ENCODE peak calls at places on chromosomes 2 and 18, in four cellular contexts. I is HCT116, J is astrocyte of the spinal cord, T is fibroblast of the aortic adventitia. U is an unnamed sample.

GRCh38 chr2:122531803-122532344 is 776.4 kb downstream of the TSN start:
- DNase-seq in I (no peak), J (no peak), T (no peak), U (no peak)

GRCh38 chr2:188773075-188773474 is 201.1 kb upstream of the COL3A1 start:
- DNase-seq in I (no peak), J (no peak), T (peak; percentile 49), U (no peak)

GRCh38 chr2:16654775-16655456 is 10.7 kb downstream of the CYRIA start:
- DNase-seq in I (no peak), J (no peak), T (no peak), U (no peak)

GRCh38 chr2:42216712-42217111 is 47.6 kb downstream of the EML4 start:
- DNase-seq in I (no peak), J (peak; percentile 36), T (peak; percentile 93), U (no peak)

GRCh38 chr2:47015206-47015605 is 99.6 kb upstream of the MCFD2 start:
- DNase-seq in I (no peak), J (no peak), T (no peak), U (no peak)

GRCh38 chr18:11850821-11851155 is 425 bp upstream of the CHMP1B start:
- DNase-seq in I (no peak), J (no peak), T (no peak), U (peak; percentile 52)

GRCh38 chr18:58268849-58269248 is 224.8 kb downstream of the NEDD4L start:
- DNase-seq in I (peak; percentile 75), J (peak; percentile 50), T (peak; percentile 68), U (no peak)

GRCh38 chr2:222240676-222241049 is 58.1 kb downstream of the PAX3 start:
- DNase-seq in I (no peak), J (no peak), T (no peak), U (no peak)

GRCh38 chr18:32135595-32135994 is 43.9 kb downstream of the RNF138 start:
- DNase-seq in I (no peak), J (no peak), T (no peak), U (no peak)

GRCh38 chr2:171210864-171211431 is 50.3 kb upstream of the TLK1 start:
- DNase-seq in I (no peak), J (no peak), T (no peak), U (no peak)

GRCh38 chr2:240567872-240568677 is at the start of gene RNPEPL1:
- DNase-seq in I (no peak), J (no peak), T (no peak), U (no peak)

GRCh38 chr2:191243154-191243553 is 2.0 kb upstream of the MYO1B start:
- DNase-seq in I (no peak), J (no peak), T (no peak), U (no peak)

GRCh38 chr2:88090446-88091283 is 23.0 kb downstream of the SMYD1 start:
- DNase-seq in I (no peak), J (no peak), T (no peak), U (no peak)

GRCh38 chr2:71125506-71126294 is 4.3 kb downstream of the MCEE start:
- DNase-seq in I (no peak), J (no peak), T (no peak), U (no peak)

GRCh38 chr2:95346738-95347671 is 49.9 kb downstream of the KCNIP3 start:
- DNase-seq in I (no peak), J (no peak), T (no peak), U (no peak)

GRCh38 chr2:9168851-9169250 is 37.8 kb upstream of the ASAP2 start:
- DNase-seq in I (no peak), J (peak; percentile 42), T (no peak), U (no peak)

GRCh38 chr18:13412901-13413300 is 194.3 kb downstream of the LDLRAD4 start:
- DNase-seq in I (no peak), J (no peak), T (no peak), U (no peak)

DNA sequence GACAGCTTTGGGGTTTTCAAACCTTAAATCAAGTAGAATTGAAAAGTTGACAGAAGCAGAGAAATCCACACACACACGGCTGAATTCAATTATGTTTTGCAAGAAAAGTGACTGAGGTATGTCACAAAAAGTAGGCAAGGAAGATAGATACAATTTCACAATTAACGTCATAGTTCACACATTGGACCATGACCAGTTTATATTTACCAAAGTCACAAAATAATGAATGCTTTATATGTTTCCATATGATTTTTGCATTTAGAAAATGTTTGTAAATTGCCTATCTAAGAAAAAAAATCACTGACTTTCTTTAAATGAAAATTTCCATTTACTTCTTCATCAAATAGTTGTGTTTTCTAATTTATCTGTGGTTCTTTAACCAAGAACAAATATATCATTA is 29.4 kb upstream of the ZNF516 start:
- DNase-seq in I (no peak), J (no peak), T (no peak), U (no peak)
- H3K4me3 ChIP-seq in I (no peak overlapping the region), J (no peak overlapping the region), T (no peak overlapping the region), U (no peak overlapping the region)

DNA sequence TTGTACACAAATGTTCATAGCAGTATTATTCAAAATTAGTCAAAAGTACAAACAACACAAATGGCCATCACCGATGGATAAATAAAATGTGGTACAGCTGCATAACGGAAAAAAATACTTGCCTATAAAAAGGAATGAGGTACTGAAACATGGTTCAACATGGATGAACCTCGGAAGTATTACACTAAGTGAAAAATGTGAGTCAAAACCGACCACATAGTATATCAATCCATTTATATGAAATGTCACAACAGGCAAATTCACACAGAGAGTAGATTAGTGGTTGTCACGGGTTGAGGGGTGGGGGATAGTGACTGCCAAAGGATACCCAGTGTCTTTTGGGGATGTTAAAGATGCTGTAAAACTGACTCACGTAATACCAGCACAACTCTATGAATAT is 3.5 kb downstream of the SS18 start:
- DNase-seq in I (no peak), J (no peak), T (no peak), U (no peak)
- H3K4me3 ChIP-seq in I (no peak overlapping the region), J (no peak overlapping the region), T (no peak overlapping the region), U (no peak overlapping the region)

DNA sequence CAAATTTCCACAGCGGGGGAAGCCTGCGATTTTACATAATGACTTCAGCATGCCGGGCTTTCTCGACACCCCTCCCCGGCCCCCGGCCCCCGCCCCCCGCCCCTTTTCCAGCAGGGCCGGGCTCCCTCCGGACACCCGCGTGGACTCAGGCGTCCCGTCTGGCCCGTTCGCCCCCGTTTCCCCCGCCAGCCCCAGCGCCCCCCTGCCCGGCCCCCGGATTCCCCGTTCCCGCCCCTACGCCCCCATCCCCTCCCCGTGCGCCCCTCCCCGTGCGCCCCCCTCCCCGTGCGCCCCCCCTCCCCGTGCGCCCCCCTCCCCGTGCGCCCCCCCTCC is 456 bp upstream of the NFATC1 start:
- DNase-seq in I (no peak), J (no peak), T (no peak), U (no peak)
- H3K4me3 ChIP-seq in I (peak overlapping the region; percentile 59), J (peak overlapping the region; percentile 3), T (no peak overlapping the region), U (no peak overlapping the region)

GRCh38 chr2:37143986-37144385 is 12.8 kb downstream of the EIF2AK2 start:
- DNase-seq in I (no peak), J (no peak), T (no peak), U (no peak)
- H3K4me3 ChIP-seq in I (no peak overlapping the region), J (no peak overlapping the region), T (no peak overlapping the region), U (no peak overlapping the region)

GRCh38 chr2:127887452-127888219 is 1.9 kb upstream of the AMMECR1L start:
- DNase-seq in I (no peak), J (peak; percentile 23), T (peak; percentile 36), U (no peak)
- H3K4me3 ChIP-seq in I (peak overlapping the region; percentile 63), J (peak overlapping the region; percentile 57), T (peak overlapping the region; percentile 55), U (peak overlapping the region; percentile 61)

GRCh38 chr18:75244914-75245313 is 34.3 kb downstream of the TSHZ1 start:
- DNase-seq in I (no peak), J (no peak), T (no peak), U (no peak)

GRCh38 chr18:75249192-75249551 is 38.6 kb downstream of the TSHZ1 start:
- DNase-seq in I (no peak), J (no peak), T (no peak), U (no peak)

GRCh38 chr18:75248426-75249191 is 38.0 kb downstream of the TSHZ1 start:
- DNase-seq in I (no peak), J (no peak), T (no peak), U (no peak)

GRCh38 chr18:75247601-75248421 is 37.2 kb downstream of the TSHZ1 start:
- DNase-seq in I (no peak), J (peak; percentile 86), T (peak; percentile 79), U (peak; percentile 59)

GRCh38 chr18:75247041-75247551 is 36.5 kb downstream of the TSHZ1 start:
- DNase-seq in I (no peak), J (no peak), T (peak; percentile 79), U (no peak)
- H3K4me3 ChIP-seq in I (no peak overlapping the region), J (peak overlapping the region; percentile 36), T (peak overlapping the region; percentile 64), U (peak overlapping the region; percentile 50)

U was measured in epithelial cell of proximal tubule.